ENCODE peak calls at places on chromosomes 16 and 17, in ten cellular contexts. V is body of pancreas; X is brain microvascular endothelial cell; U is HFF-Myc; M is hepatocyte; J is thoracic aorta; Z is mesendoderm; C is ovary; E is CD4-positive, CD25-positive, alpha-beta regulatory T cell; B is fibroblast of the aortic adventitia. Q is an unnamed sample.
A peak's percentile ranks its signal among the peaks of the same experiment; 100 is the strongest.

GRCh38 chr16:50533317-50533716 is 14.9 kb upstream of the NKD1 start:
- DNase-seq in E (no peak), U (no peak), B (no peak), X (no peak), V (no peak), J (no peak), M (no peak), Z (no peak), C (no peak), Q (no peak)

GRCh38 chr16:81313731-81314602 is 795 bp upstream of the GAN start:
- DNase-seq in B (peak; percentile 18), V (no peak), E (no peak), Z (peak; percentile 93), J (no peak), M (no peak), U (no peak), X (no peak), C (no peak), Q (no peak)

GRCh38 chr17:57809879-57810278 is 40.0 kb downstream of the MRPS23 start:
- DNase-seq in J (no peak), M (no peak), B (no peak), Z (no peak), V (no peak), E (no peak), U (no peak), C (no peak), X (no peak), Q (no peak)

GRCh38 chr17:18920911-18921441 is 31.0 kb upstream of the SLC5A10 start:
- DNase-seq in E (peak; percentile 46), J (no peak), U (no peak), M (no peak), C (no peak), Z (no peak), V (no peak), X (no peak), B (peak; percentile 22), Q (no peak)

GRCh38 chr17:42845918-42846593 is 1.7 kb downstream of the AOC2 start:
- DNase-seq in C (no peak), Z (no peak), M (no peak), V (no peak), B (no peak), U (no peak), E (no peak), X (no peak), J (no peak), Q (no peak)

GRCh38 chr17:44315760-44316731 is 7.6 kb downstream of the RUNDC3A start:
- DNase-seq in X (no peak), C (no peak), Z (peak; percentile 94), V (no peak), M (no peak), J (no peak), E (no peak), B (no peak), U (no peak), Q (no peak)

GRCh38 chr17:8366231-8366630 is 10.3 kb downstream of the KRABD2 start:
- DNase-seq in C (no peak), Z (no peak), E (no peak), B (peak; percentile 92), J (no peak), X (peak; percentile 69), U (no peak), M (no peak), V (no peak), Q (no peak)

GRCh38 chr17:76923491-76923890 is 55.3 kb downstream of the MGAT5B start:
- DNase-seq in J (no peak), C (no peak), X (no peak), U (no peak), M (no peak), Z (no peak), B (no peak), E (no peak), V (no peak), Q (no peak)

GRCh38 chr17:34635876-34636275 is 56.5 kb downstream of the TMEM132E start:
- DNase-seq in X (no peak), E (no peak), U (no peak), M (no peak), J (no peak), Z (no peak), B (no peak), C (no peak), V (no peak), Q (no peak)

GRCh38 chr17:34638526-34639260 is 59.3 kb downstream of the TMEM132E start:
- DNase-seq in B (no peak), Z (no peak), E (no peak), M (no peak), V (no peak), C (no peak), U (no peak), J (no peak), X (no peak), Q (no peak)

GRCh38 chr17:34639706-34640425 is 60.5 kb downstream of the TMEM132E start:
- DNase-seq in B (no peak), Z (no peak), E (no peak), X (no peak), V (peak; percentile 20), M (no peak), J (no peak), C (no peak), U (no peak), Q (no peak)

GRCh38 chr17:34637041-34637547 is 57.7 kb downstream of the TMEM132E start:
- DNase-seq in B (no peak), J (no peak), M (no peak), X (no peak), C (no peak), Z (no peak), E (no peak), V (no peak), U (no peak), Q (no peak)

DNA sequence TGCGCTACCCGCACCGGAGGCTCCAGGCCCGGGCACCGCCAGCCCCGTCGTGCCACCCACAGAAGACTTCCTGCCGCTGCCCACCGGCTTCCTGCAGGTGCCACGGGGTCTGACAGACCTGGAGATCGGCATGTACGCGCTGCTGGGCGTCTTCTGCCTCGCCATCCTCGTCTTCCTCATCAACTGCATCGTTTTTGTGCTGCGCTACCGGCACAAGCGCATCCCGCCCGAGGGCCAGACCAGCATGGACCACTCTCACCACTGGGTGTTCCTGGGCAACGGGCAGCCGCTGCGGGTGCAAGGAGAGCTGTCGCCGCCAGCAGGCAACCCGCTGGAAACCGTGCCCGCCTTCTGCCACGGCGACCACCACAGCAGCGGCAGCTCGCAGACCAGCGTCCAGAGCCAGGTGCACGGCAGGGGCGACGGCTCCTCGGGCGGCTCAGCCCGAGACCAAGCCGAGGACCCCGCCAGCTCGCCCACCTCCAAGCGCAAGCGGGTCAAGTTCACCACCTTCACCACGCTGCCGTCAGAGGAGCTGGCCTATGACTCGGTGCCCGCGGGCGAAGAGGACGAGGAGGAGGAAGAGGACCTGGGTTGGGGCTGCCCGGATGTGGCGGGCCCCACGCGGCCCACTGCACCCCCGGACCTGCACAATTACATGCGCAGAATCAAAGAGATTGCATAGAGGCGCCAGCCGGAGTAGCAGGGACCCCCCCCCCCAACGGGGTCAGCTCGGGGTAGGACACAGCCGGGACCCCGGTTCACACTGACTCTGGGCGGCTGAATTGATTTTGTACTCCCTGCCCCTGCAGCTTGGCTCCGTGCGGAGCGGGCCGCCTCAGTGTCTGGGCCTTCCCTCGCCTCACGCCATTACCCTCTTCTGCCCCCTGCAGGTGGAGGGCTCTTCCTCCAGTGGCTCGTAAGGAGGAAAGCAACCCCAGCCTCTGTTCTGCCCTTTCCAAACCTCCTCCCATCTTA is 58.5 kb downstream of the TMEM132E start:
- DNase-seq in U (peak; percentile 27), X (peak; percentile 25), V (peak; percentile 85), J (no peak), Z (peak; percentile 81), B (peak; percentile 66), C (peak; percentile 67), E (peak; percentile 83), M (peak; percentile 89), Q (peak; percentile 87)
- H3K4me3 ChIP-seq in U (no peak overlapping the region), X (no peak overlapping the region), V (no peak overlapping the region), J (peak overlapping the region; percentile 69), Z (no peak overlapping the region), B (no peak overlapping the region), C (peak overlapping the region; percentile 1), E (peak overlapping the region; percentile 13), M (no peak overlapping the region), Q (peak overlapping the region; percentile 44)

DNA sequence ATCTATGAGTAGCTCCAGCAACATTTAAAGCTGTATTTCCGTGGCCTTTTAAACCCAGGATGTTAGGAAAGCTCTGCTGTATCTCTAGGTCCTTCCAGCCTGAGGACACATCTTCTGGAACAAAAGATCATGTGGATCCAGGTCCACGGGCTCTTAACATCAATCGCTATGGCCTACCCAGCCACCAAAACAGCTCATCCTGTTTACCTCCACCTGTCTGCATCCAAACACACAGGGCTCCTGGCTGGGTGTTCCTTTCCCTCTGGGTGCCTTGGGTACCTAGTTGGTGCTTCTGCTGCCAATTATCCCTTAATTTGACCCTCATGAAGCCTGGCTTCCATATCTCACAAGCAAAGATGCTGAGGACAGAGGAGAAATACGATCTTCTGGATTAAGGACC is 7.0 kb downstream of the PMP22 start:
- DNase-seq in M (no peak), U (no peak), X (no peak), B (no peak), Z (no peak), C (no peak), E (no peak), J (no peak), V (no peak), Q (no peak)
- H3K4me3 ChIP-seq in M (no peak overlapping the region), U (no peak overlapping the region), X (no peak overlapping the region), B (no peak overlapping the region), Z (no peak overlapping the region), C (no peak overlapping the region), E (no peak overlapping the region), J (peak overlapping the region; percentile 59), V (no peak overlapping the region), Q (no peak overlapping the region)

DNA sequence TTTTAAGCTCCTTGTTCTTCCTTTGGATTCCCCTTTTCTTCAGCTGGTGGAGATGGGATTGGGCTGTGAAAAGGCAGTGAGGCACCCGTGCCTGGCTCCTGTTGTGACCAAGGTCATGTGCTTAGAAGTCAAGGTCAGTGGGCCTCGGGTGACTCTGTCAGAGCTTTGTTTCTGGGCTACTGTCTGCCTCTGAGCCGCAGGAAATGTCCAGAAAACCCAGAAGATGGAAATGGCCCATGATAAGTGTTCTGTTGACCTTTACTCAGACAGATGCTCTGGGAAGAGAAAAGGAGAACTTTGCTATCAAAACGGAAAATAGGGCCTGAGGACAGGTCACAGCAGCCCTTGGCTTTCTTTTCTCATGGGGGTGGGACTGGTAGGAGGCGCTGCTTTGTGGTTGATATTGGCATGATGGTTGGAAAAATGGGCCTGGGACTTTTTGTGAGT is 2.9 kb downstream of the ABCC1 start:
- DNase-seq in Z (no peak), B (no peak), J (no peak), M (no peak), C (no peak), V (no peak), E (no peak), U (no peak), X (no peak), Q (no peak)
- H3K4me3 ChIP-seq in Z (no peak overlapping the region), B (peak overlapping the region; percentile 40), J (peak overlapping the region; percentile 94), M (no peak overlapping the region), C (no peak overlapping the region), V (no peak overlapping the region), E (peak overlapping the region; percentile 95), U (peak overlapping the region; percentile 62), X (no peak overlapping the region), Q (no peak overlapping the region)

GRCh38 chr16:80116711-80117110 is 424.1 kb upstream of the DYNLRB2 start:
- DNase-seq in Z (no peak), J (no peak), E (no peak), C (no peak), U (no peak), M (no peak), X (no peak), V (no peak), B (no peak), Q (no peak)

GRCh38 chr16:80117731-80118130 is 423.1 kb upstream of the DYNLRB2 start:
- DNase-seq in V (no peak), M (no peak), U (no peak), C (no peak), X (no peak), J (no peak), E (no peak), B (peak; percentile 28), Z (no peak), Q (no peak)

GRCh38 chr16:80114699-80115098 is 426.1 kb upstream of the DYNLRB2 start:
- DNase-seq in J (no peak), V (no peak), Z (no peak), M (no peak), U (no peak), X (no peak), E (no peak), C (no peak), B (no peak), Q (no peak)

DNA sequence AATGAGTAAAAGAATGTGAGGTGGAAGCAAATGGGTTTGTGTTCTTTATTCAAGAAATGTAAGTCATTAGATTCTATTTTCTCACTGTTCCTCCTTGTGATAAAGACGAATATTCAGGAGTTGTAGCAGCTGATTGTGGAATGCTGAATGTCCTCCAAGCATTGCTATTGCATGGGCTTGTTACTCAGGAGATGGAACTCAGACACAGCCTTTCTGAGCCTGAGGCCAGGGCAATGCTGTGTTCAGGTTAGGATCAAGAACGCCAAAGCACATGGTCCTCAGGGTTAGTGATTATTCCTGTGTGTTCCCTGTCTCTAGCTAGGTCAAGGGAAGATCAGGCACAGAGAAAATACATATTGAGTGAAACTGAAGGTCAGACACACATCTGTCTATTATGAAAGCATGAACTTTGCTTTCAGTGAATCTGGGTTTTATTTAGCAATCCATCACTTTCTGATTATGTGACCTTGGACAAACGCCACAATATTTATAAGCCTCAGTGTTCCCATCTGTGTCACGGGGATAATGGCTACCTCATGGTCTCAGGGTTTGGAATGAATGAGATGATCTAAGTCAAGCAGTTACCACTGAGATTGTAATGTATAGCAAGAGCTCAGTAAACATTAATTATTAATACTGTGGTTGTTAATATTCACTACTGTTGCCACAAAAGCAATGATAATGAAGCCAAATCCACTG is 426.8 kb upstream of the DYNLRB2 start:
- DNase-seq in X (no peak), J (no peak), Z (peak; percentile 28), M (no peak), U (no peak), E (no peak), B (no peak), V (no peak), C (peak; percentile 16), Q (peak; percentile 75)
- H3K4me3 ChIP-seq in X (no peak overlapping the region), J (no peak overlapping the region), Z (no peak overlapping the region), M (no peak overlapping the region), U (no peak overlapping the region), E (no peak overlapping the region), B (no peak overlapping the region), V (no peak overlapping the region), C (no peak overlapping the region), Q (no peak overlapping the region)